ENCODE peak calls at places on chromosome 1, in six cellular contexts. X is nephron progenitor cell, Y is ascending aorta, I is MM.1S, P is GM20000, R is mucosa of descending colon. Z is an unnamed sample.

GRCh38 chr1:222665964-222666363 is 46.3 kb downstream of the AIDA start:
- DNase-seq in R (no peak), I (no peak), X (no peak), Y (no peak), P (no peak), Z (no peak)

GRCh38 chr1:233337505-233337904 is 10.0 kb downstream of the MAP3K21 start:
- DNase-seq in R (no peak), X (no peak), Y (no peak), I (no peak), P (no peak), Z (no peak)

GRCh38 chr1:12405325-12406217 is 175.7 kb downstream of the VPS13D start:
- DNase-seq in Y (no peak), X (no peak), P (no peak), I (no peak), R (no peak), Z (no peak)

GRCh38 chr1:92481598-92482403 is 4.9 kb downstream of the GFI1 start:
- DNase-seq in X (peak), R (peak), I (no peak), Y (no peak), P (peak), Z (peak)

GRCh38 chr1:110383311-110383990 is 7.4 kb downstream of the SLC16A4 start:
- DNase-seq in Y (no peak), I (no peak), P (no peak), X (no peak), R (no peak), Z (no peak)

GRCh38 chr1:89780721-89781120 is 40.1 kb upstream of the LRRC8D start:
- DNase-seq in I (peak), R (no peak), X (no peak), P (peak), Y (no peak), Z (no peak)

GRCh38 chr1:213120386-213120785 is 69.3 kb downstream of the RPS6KC1 start:
- DNase-seq in Y (no peak), I (no peak), P (no peak), X (no peak), R (no peak), Z (no peak)

GRCh38 chr1:115052454-115053083 is 22.9 kb downstream of the TSHB start:
- DNase-seq in Y (no peak), I (peak), R (no peak), P (peak), X (peak), Z (peak)

GRCh38 chr1:106924360-106924759 is 132.1 kb upstream of the PRMT6 start:
- DNase-seq in P (no peak), Y (no peak), X (peak), R (no peak), I (no peak), Z (no peak)

GRCh38 chr1:70874063-70874462 is 173.6 kb downstream of the PTGER3 start:
- DNase-seq in R (no peak), X (no peak), P (no peak), Y (no peak), I (no peak), Z (no peak)

GRCh38 chr1:24277420-24278169 is 41.6 kb upstream of the GRHL3 start:
- DNase-seq in X (no peak), R (no peak), P (peak), I (peak), Y (no peak), Z (no peak)

GRCh38 chr1:5661196-5662130 is 330.8 kb downstream of the NPHP4 start:
- DNase-seq in X (no peak), R (no peak), P (no peak), Y (no peak), I (no peak), Z (no peak)

GRCh38 chr1:93756656-93757055 is 75.0 kb upstream of the BCAR3 start:
- DNase-seq in I (no peak), P (no peak), R (no peak), X (no peak), Y (no peak), Z (no peak)

GRCh38 chr1:22500476-22500875 is 48.8 kb downstream of the ZBTB40 start:
- DNase-seq in Y (no peak), I (no peak), P (no peak), X (no peak), R (no peak), Z (no peak)

GRCh38 chr1:32470431-32470830 is 5.6 kb downstream of the ZBTB8B start:
- DNase-seq in Y (no peak), R (no peak), I (no peak), P (no peak), X (no peak), Z (no peak)

GRCh38 chr1:50106095-50106761 is 2.5 kb upstream of the ELAVL4 start:
- DNase-seq in I (no peak), R (no peak), X (no peak), Y (no peak), P (no peak), Z (no peak)

GRCh38 chr1:203271018-203271743 is 34.1 kb upstream of the BTG2 start:
- DNase-seq in X (no peak), R (no peak), I (peak), P (peak), Y (no peak), Z (no peak)

GRCh38 chr1:119083479-119083878 is 57.0 kb downstream of the WARS2 start:
- DNase-seq in P (no peak), Y (no peak), R (no peak), I (no peak), X (no peak), Z (no peak)

GRCh38 chr1:116764906-116765862 is 11.0 kb downstream of the CD2 start:
- DNase-seq in P (no peak), Y (no peak), I (no peak), R (no peak), X (no peak), Z (no peak)
- TF ChIP-seq CTCF in P (no peak), Y (no peak), I (no peak), R (no peak), X (no peak), Z (no peak)

GRCh38 chr1:25616080-25616931 is at the start of gene MAN1C1:
- DNase-seq in X (peak), Y (peak), I (peak), R (peak), P (peak), Z (peak)
- TF ChIP-seq CTCF in X (peak), Y (peak), I (peak), R (peak), P (no peak), Z (peak)

GRCh38 chr1:48216941-48217340 is 5.6 kb upstream of the SLC5A9 start:
- DNase-seq in I (no peak), X (no peak), Y (no peak), P (no peak), R (no peak), Z (no peak)
- TF ChIP-seq CTCF in I (no peak), X (no peak), Y (no peak), P (no peak), R (no peak), Z (peak)

GRCh38 chr1:60386259-60386658 is 312.7 kb upstream of the C1orf87 start:
- DNase-seq in P (no peak), Y (no peak), I (no peak), X (no peak), R (no peak), Z (no peak)
- TF ChIP-seq CTCF in P (no peak), Y (no peak), I (no peak), X (no peak), R (no peak), Z (no peak)

GRCh38 chr1:116987256-116987555 is 14.4 kb upstream of the CD101 start:
- DNase-seq in I (no peak), R (peak), X (no peak), Y (no peak), P (no peak), Z (no peak)

GRCh38 chr1:116988908-116989307 is 12.7 kb upstream of the CD101 start:
- DNase-seq in Y (no peak), R (no peak), X (no peak), I (no peak), P (no peak), Z (no peak)

GRCh38 chr1:116988248-116988647 is 13.3 kb upstream of the CD101 start:
- DNase-seq in I (no peak), R (no peak), P (no peak), X (no peak), Y (no peak), Z (no peak)

GRCh38 chr1:116984406-116985160 is 17.0 kb upstream of the CD101 start:
- DNase-seq in X (no peak), R (no peak), I (no peak), P (no peak), Y (no peak), Z (no peak)

GRCh38 chr1:116986531-116987255 is 14.9 kb upstream of the CD101 start:
- DNase-seq in P (no peak), X (no peak), Y (no peak), R (no peak), I (no peak), Z (no peak)
- TF ChIP-seq CTCF in P (no peak), X (no peak), Y (no peak), R (no peak), I (no peak), Z (no peak)

DNA sequence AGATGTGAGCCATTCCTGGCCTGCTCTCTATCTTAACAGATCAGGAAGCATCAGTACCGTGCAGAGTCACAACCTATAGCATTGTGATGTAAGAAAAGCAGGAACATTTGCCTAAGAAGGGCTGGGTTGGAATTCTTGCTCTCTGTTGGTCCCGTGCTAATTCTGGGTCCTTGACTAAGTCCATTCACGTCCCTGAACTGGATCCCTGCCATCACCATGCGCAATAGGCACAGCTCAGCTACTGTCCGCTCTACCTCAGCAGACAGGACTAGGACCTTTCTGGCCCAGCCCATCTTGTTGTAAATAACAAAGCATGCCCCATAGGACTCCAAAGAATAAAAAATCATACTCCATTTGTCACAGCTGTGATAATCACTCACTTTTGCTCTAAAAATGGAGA is 175.0 kb downstream of the RGS7 start:
- DNase-seq in Y (no peak), I (no peak), X (no peak), R (no peak), P (no peak), Z (no peak)
- TF ChIP-seq CTCF in Y (no peak), I (no peak), X (no peak), R (no peak), P (no peak), Z (no peak)

GRCh38 chr1:187999973-188000372 is 1171.2 kb downstream of the PLA2G4A start:
- DNase-seq in X (no peak), R (no peak), I (no peak), P (no peak), Y (no peak), Z (no peak)
- TF ChIP-seq CTCF in X (no peak), R (no peak), I (no peak), P (no peak), Y (no peak), Z (no peak)

GRCh38 chr1:34639701-34640100 is 115.1 kb upstream of the GJB5 start:
- DNase-seq in Y (no peak), P (no peak), I (no peak), X (no peak), R (no peak), Z (no peak)

GRCh38 chr1:34645919-34646318 is 108.9 kb upstream of the GJB5 start:
- DNase-seq in P (no peak), X (no peak), Y (no peak), R (no peak), I (no peak), Z (no peak)

GRCh38 chr1:34640654-34641401 is 114.0 kb upstream of the GJB5 start:
- DNase-seq in I (no peak), R (no peak), X (no peak), P (no peak), Y (no peak), Z (no peak)

GRCh38 chr1:34645109-34645688 is 109.6 kb upstream of the GJB5 start:
- DNase-seq in Y (no peak), P (no peak), R (no peak), X (no peak), I (no peak), Z (no peak)

GRCh38 chr1:34642679-34643078 is 112.2 kb upstream of the GJB5 start:
- DNase-seq in X (no peak), I (no peak), Y (no peak), P (no peak), R (no peak), Z (peak)
- TF ChIP-seq CTCF in X (peak), I (no peak), Y (no peak), P (no peak), R (no peak), Z (peak)

Z was measured in endothelial cell.